ENCODE peak calls at places on chromosomes 4 and X, in four cellular contexts. E is K562, H is HepG2, R is H1. C is an unnamed sample.

GRCh38 chr4:13930155-13930554 is 302.6 kb upstream of the BOD1L1 start:
- DNase-seq in E (no peak), H (no peak), R (no peak), C (no peak)

GRCh38 chr4:111263836-111264235 is 641.0 kb upstream of the PITX2 start:
- DNase-seq in E (no peak), H (no peak), R (no peak), C (no peak)

GRCh38 chrX:52852110-52852872 is 15.6 kb downstream of the XAGE3 start:
- DNase-seq in E (no peak), H (no peak), R (no peak), C (no peak)

GRCh38 chr4:182062936-182063335 is 180.3 kb upstream of the TENM3 start:
- DNase-seq in E (no peak), H (no peak), R (no peak), C (no peak)

GRCh38 chrX:134747006-134747405 is 88.7 kb upstream of the PLAC1 start:
- DNase-seq in E (no peak), H (no peak), R (no peak), C (no peak)

GRCh38 chr4:163548481-163549243 is 54.2 kb downstream of the TMA16 start:
- DNase-seq in E (peak; percentile 18), H (peak; percentile 37), R (no peak), C (no peak)

GRCh38 chr4:158722291-158722916 is 792 bp downstream of the PPID start:
- DNase-seq in E (peak; percentile 33), H (peak; percentile 52), R (no peak), C (peak; percentile 9)

GRCh38 chr4:77194989-77195388 is 38.0 kb downstream of the CCNG2 start:
- DNase-seq in E (no peak), H (no peak), R (no peak), C (no peak)

GRCh38 chr4:104394409-104394813 is 100.3 kb downstream of the CXXC4 start:
- DNase-seq in E (no peak), H (no peak), R (no peak), C (no peak)

GRCh38 chr4:153594208-153594607 is 89.9 kb upstream of the TLR2 start:
- DNase-seq in E (no peak), H (no peak), R (no peak), C (no peak)

GRCh38 chrX:39214380-39215126 is 413.3 kb downstream of the MID1IP1 start:
- DNase-seq in E (no peak), H (no peak), R (no peak), C (no peak)

DNA sequence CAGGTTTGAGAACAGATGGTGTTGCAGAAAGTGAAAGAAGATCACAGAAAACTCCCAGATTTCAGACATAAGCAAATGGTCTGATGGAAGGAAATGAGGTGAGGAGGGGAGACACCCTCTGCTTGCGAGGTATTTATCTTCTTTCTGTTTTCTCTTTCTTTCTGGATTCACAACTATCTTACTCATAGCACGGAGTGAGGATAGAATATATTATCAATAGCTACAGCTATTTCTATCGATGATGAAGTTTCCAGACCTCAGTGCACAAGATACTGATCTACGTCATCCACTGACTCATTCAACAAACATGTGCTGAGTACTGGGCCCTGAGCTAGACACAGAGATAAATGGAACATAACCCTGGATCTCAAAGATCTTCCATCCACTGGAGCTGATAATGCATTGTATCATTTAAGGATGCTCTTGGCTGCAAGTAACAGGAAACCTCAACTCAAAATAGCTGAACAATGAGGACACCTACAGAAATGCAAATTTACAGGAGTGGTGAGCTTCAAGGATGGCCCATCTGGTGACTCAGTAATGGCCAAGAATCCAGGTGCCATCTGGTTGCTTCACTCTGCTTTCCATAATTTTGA is 21.2 kb downstream of the SLC2A9 start:
- DNase-seq in E (no peak), H (no peak), R (no peak), C (no peak)
- TF ChIP-seq BRCA1 in E (no peak), H (no peak), R (no peak), C (no peak)

GRCh38 chr4:109111031-109111430 is 191.4 kb downstream of the COL25A1 start:
- DNase-seq in E (no peak), H (no peak), R (no peak), C (no peak)

GRCh38 chr4:109118635-109119034 is 183.8 kb downstream of the COL25A1 start:
- DNase-seq in E (no peak), H (no peak), R (no peak), C (no peak)

DNA sequence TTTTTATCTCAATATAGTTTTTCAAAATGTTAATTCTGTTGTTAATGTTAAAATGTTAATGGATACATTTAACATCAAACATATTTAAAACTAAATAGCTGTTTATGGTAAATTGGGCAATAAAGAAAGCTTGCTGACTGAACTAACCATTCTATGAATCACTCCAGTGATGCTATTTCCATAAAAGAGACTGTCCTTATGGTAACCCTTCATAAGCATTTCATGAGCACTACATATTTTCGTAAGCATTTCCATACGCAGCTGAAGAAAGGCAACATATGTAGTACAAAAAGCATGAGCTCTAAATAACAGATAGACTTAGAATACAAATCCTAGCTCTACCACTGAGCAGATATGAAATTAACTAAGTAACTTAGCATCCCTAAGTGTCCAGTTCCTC is 188.9 kb downstream of the COL25A1 start:
- DNase-seq in E (no peak), H (no peak), R (no peak), C (no peak)
- TF ChIP-seq JUND in E (no peak), H (no peak), R (no peak), C (no peak)

GRCh38 chr4:15771419-15772058 is 6.6 kb upstream of the CD38 start:
- DNase-seq in E (no peak), H (no peak), R (no peak), C (peak; percentile 65)
- TF ChIP-seq BRCA1 in E (no peak), H (no peak), R (no peak), C (no peak)

DNA sequence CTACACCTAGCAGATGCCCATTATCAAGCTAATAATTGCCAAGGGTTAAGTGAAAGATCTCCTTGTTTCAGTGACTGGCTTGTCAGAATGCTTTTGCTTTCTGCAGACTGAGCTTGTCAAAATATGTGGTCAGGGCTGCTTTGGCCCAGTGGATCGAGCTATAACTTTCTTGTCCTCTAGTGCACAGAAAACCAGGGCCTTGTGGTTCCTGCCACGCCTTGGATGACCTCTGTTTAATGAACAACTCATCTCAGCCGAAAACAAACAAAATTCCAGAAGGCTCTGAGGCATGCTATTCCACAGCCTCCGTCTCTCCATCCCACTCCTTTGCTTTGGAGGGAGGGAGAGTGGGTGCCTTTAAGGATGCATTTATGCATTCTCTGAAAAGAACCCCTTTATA is 11.3 kb downstream of the EVC start:
- DNase-seq in E (no peak), H (peak; percentile 86), R (no peak), C (no peak)
- TF ChIP-seq JUND in E (no peak), H (no peak), R (no peak), C (no peak)

DNA sequence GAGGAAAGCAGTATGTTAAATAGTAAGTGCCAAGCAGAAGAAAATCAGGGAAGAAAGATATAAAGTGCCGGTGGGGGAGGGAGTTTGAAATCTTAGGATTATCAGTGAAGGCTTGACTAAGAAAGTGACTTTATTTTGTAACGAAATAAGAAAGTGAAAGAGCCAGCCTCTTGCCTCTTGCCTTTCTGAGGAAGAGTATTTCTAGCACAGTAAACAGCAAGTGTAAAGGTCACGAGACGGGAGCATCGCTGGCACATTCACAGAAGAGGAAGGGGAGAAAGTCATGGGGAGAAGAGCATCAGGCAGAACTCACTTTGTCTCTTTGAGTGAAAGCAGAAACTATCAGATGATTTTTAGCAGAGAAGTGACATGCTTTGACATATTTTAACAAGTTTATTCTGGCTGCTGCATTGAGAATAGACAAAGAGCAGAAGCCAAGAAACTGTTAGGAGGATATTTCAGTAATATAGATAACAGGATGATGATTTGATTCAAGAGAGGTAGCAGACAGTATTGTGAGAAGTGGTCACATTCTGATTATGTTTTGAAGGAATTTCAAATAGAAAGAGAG is 313.8 kb downstream of the CAMK2D start:
- DNase-seq in E (no peak), H (no peak), R (no peak), C (no peak)
- TF ChIP-seq BRCA1 in E (no peak), H (no peak), R (no peak), C (no peak)

GRCh38 chrX:37846141-37846540 is 1.2 kb downstream of the DYNLT3 start:
- DNase-seq in E (no peak), H (no peak), R (no peak), C (no peak)
- TF ChIP-seq JUND in E (no peak), H (no peak), R (no peak), C (no peak)

GRCh38 chrX:74613350-74614192 is 853 bp downstream of the RLIM start:
- DNase-seq in E (peak; percentile 12), H (peak; percentile 6), R (no peak), C (no peak)
- TF ChIP-seq BRCA1 in E (no peak), H (no peak), R (no peak), C (no peak)

GRCh38 chrX:113300580-113300979 is 459.9 kb upstream of the AMOT start:
- DNase-seq in E (no peak), H (no peak), R (no peak), C (no peak)
- TF ChIP-seq JUND in E (no peak), H (no peak), R (no peak), C (no peak)

DNA sequence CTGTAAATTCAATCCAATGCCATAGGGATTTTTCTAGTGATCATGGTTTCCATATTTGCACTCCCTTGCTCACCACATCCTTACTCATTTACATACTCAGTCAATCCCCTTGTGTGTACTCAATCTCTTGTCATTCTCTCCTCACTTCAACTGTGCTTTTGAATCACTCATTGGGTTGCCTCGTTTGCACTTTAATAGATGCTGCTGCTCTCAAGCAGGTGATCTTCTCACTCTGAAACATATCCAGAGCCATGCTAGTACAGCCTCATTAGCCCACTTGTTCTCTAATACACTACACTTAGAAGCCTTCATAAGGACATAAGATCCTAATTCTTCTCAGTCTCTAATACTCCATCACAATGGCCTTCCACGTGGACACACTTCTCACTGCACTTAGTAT is 507.9 kb downstream of the TECRL start:
- DNase-seq in E (no peak), H (no peak), R (no peak), C (no peak)
- TF ChIP-seq BRCA1 in E (no peak), H (no peak), R (no peak), C (no peak)

GRCh38 chrX:103310592-103311400 is at the start of gene BEX2:
- DNase-seq in E (peak; percentile 68), H (no peak), R (peak; percentile 85), C (no peak)
- TF ChIP-seq JUND in E (no peak), H (no peak), R (no peak), C (no peak)